ENCODE peak calls at places on chromosomes 16 and 17, in six cellular contexts. Z is esophagus muscularis mucosa, S is tibial nerve, A is stomach, M is GM12878, Q is transverse colon. P is an unnamed sample. For H3K36me3, the result is how much of the 10 kb centered on the place peaks cover.

GRCh38 chr16:995087-995486 is 13.5 kb downstream of the SOX8 start:
- DNase-seq in S (no peak), M (no peak), Z (no peak), Q (no peak), A (no peak), P (no peak)

GRCh38 chr16:67249762-67250327 is 1.1 kb downstream of the SLC9A5 start:
- DNase-seq in Z (no peak), A (no peak), M (no peak), S (no peak), Q (no peak), P (peak)

GRCh38 chr16:87317766-87318121 is 552 bp upstream of the C16orf95 start:
- DNase-seq in Q (peak), S (no peak), M (no peak), A (peak), Z (no peak), P (peak)

GRCh38 chr16:57988929-57989328 is 11.5 kb downstream of the ZNF319 start:
- DNase-seq in Q (no peak), M (no peak), A (no peak), S (no peak), Z (no peak), P (peak)

GRCh38 chr16:80954985-80955384 is 51.7 kb downstream of the CMC2 start:
- DNase-seq in A (no peak), Z (peak), S (no peak), Q (no peak), M (no peak), P (no peak)

GRCh38 chr16:67199011-67199807 is at the start of gene ELMO3:
- DNase-seq in S (no peak), M (no peak), Q (peak), A (peak), Z (no peak), P (no peak)

GRCh38 chr16:72689851-72690250 is 358.1 kb downstream of the ZFHX3 start:
- DNase-seq in Q (no peak), A (no peak), M (no peak), S (no peak), Z (no peak), P (no peak)

GRCh38 chr17:54426287-54426886 is 474.3 kb upstream of the TOM1L1 start:
- DNase-seq in A (no peak), Q (no peak), M (no peak), Z (no peak), S (no peak), P (no peak)

GRCh38 chr17:77566151-77566550 is 392.4 kb upstream of the TNRC6C start:
- DNase-seq in A (no peak), Q (no peak), Z (no peak), M (no peak), S (no peak), P (no peak)

GRCh38 chr17:77418609-77419008 is 277.8 kb downstream of the SEC14L1 start:
- DNase-seq in Q (no peak), A (no peak), M (no peak), Z (no peak), S (no peak), P (no peak)

GRCh38 chr16:67781548-67781921 is 24.8 kb downstream of the RANBP10 start:
- DNase-seq in A (no peak), M (no peak), Z (no peak), S (no peak), Q (no peak), P (no peak)

DNA sequence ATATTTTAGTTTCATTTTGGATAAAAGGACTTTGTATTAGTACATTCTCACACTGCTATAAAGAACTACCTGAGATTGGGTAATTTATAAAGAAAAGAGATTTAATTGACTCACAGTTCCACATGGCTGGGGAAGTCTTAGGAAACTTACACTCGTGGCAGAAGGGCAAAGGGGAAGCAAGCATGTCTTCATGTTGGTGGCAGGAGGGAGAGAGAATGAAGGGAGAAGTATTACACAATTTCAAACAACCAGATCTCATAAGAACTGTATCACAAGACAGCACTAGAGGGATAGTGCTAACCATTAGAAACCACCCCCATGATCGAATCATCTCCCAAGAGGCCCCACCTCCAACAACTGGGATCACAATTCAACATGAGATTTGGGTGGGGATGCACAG is 142.9 kb downstream of the USP31 start:
- DNase-seq in S (no peak), Q (no peak), Z (no peak), M (no peak), A (no peak), P (no peak)
- TF ChIP-seq EP300 in S (no peak), Q (no peak), Z (no peak), M (no peak), A (no peak), P (no peak)

DNA sequence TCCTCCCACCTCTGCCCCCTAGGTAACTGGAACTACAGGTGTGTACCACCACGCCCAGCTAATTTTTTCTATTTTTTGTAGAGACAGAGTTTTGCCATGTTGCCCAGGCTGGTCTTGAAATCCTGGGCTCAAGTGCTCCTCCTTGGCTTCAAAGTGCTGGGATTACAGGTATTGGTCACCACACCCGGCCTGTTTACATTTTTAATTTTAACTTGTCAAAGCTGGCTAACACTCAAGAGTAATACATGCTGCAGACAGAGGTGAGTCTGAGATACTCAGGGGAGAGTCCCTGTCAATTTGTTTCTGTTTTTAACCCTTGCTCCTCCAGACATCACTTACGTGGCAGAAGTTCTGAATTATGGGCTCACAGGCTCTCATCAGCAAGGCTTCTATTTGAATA is 50.7 kb upstream of the CLEC18B start:
- DNase-seq in M (no peak), Q (no peak), Z (no peak), S (no peak), A (no peak), P (no peak)
- H3K36me3 ChIP-seq in M (under half), Q (half or more), Z (half or more), S (half or more), A (half or more), P (half or more)

GRCh38 chr16:75070055-75070841 is 46.3 kb downstream of the LDHD start:
- DNase-seq in Q (no peak), S (no peak), Z (no peak), M (no peak), A (peak), P (peak)
- TF ChIP-seq EP300 in Q (no peak), S (no peak), Z (no peak), M (no peak), A (no peak), P (no peak)

GRCh38 chr17:63752707-63753106 is 11.1 kb upstream of the STRADA start:
- DNase-seq in S (no peak), M (no peak), A (no peak), Z (no peak), Q (no peak), P (no peak)

GRCh38 chr17:63753215-63753614 is 11.6 kb upstream of the STRADA start:
- DNase-seq in Z (no peak), Q (no peak), M (no peak), S (no peak), A (no peak), P (no peak)

GRCh38 chr17:63754046-63754445 is 12.4 kb upstream of the STRADA start:
- DNase-seq in Q (no peak), M (no peak), S (no peak), Z (no peak), A (no peak), P (no peak)

DNA sequence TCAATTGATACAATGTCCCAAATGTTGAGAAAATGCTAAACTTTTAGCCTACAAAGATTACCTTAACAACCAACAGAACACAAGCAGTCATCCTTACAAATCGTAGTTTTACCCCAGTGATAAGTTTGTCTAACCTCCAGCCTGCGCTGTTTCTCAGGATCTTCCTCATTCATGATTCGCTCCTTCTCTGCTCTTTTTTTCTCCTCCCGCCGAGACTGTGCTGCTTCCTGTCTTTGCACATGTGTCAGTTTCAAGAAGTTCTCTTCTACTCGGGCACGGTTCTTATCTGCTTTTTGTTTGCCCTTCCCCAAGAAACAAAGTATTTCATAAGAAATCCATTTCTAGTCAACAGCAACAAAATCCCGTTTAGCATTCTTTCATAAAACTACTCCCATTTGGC is 10.2 kb upstream of the STRADA start:
- DNase-seq in M (no peak), A (no peak), S (no peak), Q (no peak), Z (no peak), P (no peak)
- H3K36me3 ChIP-seq in M (under half), A (half or more), S (half or more), Q (half or more), Z (under half), P (under half)

GRCh38 chr17:42832934-42833770 is at the start of gene PSME3:
- DNase-seq in M (peak), A (peak), Q (peak), Z (peak), S (peak), P (peak)
- TF ChIP-seq EP300 in M (no peak), A (no peak), Q (no peak), Z (no peak), S (peak), P (no peak)

DNA sequence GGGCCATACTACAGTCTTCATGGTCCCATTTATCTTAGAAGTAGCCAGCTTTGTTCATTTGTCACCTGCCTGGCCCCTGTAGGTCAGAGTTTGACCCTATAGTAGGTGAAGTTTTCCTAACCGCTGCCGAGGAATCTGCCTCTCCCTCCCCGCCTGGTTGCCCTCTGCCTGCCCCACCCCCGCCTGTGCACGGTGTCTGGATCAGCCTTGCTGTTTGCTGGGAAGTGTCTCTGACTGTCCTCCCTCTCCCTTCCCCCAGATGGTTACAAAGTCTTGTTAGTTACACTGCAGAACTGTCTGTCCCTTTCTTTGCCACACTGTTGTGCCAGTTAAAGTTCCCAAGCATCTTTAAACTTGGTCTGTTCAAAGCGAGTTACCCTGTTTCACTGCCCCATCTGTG is 5.7 kb downstream of the UBFD1 start:
- DNase-seq in M (no peak), A (no peak), Q (no peak), S (no peak), Z (no peak), P (no peak)
- H3K36me3 ChIP-seq in M (under half), A (half or more), Q (half or more), S (half or more), Z (half or more), P (under half)

DNA sequence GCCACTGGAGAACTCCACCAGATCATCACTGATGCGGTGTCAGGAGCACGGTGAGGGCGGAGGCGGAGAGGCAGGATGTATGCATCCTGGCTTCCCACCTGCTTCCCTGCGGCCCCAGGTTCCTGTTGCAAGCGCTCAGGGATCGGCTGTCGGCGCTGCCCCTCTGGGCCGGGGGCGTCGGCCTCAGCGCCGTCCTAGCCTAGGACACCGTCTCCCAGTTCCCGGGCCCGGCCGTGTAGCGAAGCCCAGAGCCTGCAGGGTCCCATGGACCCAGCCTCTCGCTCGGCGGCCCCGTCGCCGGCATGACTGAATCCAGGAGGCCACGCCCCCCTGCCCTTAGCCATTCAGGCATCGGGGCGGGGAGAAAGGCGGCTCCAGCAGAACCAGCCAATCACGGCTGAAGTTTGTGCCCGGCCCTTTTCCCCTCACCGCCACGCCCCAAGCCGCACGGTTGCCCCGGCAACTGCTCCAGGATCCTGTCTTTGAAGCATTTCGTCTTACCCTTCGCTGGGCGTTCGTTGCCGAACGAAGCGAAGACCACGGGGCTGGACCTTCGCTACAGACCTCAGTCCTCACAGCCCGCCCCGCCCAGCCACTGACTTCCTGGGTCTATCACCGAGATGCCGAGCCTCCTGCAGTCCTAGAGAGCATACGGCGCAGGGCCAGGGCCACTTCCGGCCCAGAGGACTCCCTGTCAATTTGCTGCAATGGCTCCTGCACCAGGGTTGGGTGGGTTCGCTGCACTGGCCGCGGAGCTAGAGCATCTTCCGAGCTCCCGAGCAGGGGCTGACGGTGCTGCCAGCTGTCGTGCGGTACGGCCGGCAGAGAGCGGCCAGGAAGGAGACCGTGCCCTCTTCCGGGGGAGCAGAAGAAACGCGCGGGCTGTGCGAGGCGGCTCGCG is 10.6 kb upstream of the ZNF213 start:
- DNase-seq in A (peak), Q (peak), M (peak), S (peak), Z (peak), P (peak)
- TF ChIP-seq EP300 in A (no peak), Q (no peak), M (no peak), S (peak), Z (no peak), P (no peak)

GRCh38 chr16:3665508-3665907 is 11.0 kb downstream of the DNASE1 start:
- DNase-seq in Q (no peak), M (no peak), S (no peak), A (no peak), Z (no peak), P (no peak)
- H3K36me3 ChIP-seq in Q (under half), M (under half), S (half or more), A (half or more), Z (under half), P (under half)

P was measured in sigmoid colon.